ENCODE peak calls at places on chromosomes 13 and 19, in five cellular contexts. One of them, this sample, is unnamed.

GRCh38 chr13:97911311-97912138 is 42.0 kb upstream of the IPO5 start:
- DNase-seq in breast epithelium: no peak
- DNase-seq in HepG2: peak
- DNase-seq in effector memory CD4-positive, alpha-beta T cell: no peak
- DNase-seq in aorta: no peak
- DNase-seq in this sample: no peak

GRCh38 chr13:42041017-42041683 is 7.3 kb upstream of the DGKH start:
- DNase-seq in effector memory CD4-positive, alpha-beta T cell: no peak
- DNase-seq in HepG2: no peak
- DNase-seq in breast epithelium: peak
- DNase-seq in aorta: peak
- DNase-seq in this sample: peak

GRCh38 chr19:10518444-10519361 is 1.5 kb upstream of the S1PR5 start:
- DNase-seq in HepG2: no peak
- DNase-seq in breast epithelium: no peak
- DNase-seq in effector memory CD4-positive, alpha-beta T cell: no peak
- DNase-seq in aorta: no peak
- DNase-seq in this sample: no peak

GRCh38 chr19:11152318-11153062 is 3.1 kb downstream of the SPC24 start:
- DNase-seq in effector memory CD4-positive, alpha-beta T cell: no peak
- DNase-seq in aorta: peak
- DNase-seq in HepG2: no peak
- DNase-seq in breast epithelium: peak
- DNase-seq in this sample: no peak

GRCh38 chr19:11261902-11262839 is at the start of gene DOCK6:
- DNase-seq in effector memory CD4-positive, alpha-beta T cell: no peak
- DNase-seq in breast epithelium: no peak
- DNase-seq in HepG2: no peak
- DNase-seq in aorta: no peak
- DNase-seq in this sample: no peak

GRCh38 chr13:63433546-63434150 is 2018.0 kb upstream of the PCDH20 start:
- DNase-seq in aorta: no peak
- DNase-seq in breast epithelium: no peak
- DNase-seq in HepG2: no peak
- DNase-seq in effector memory CD4-positive, alpha-beta T cell: no peak
- DNase-seq in this sample: no peak

GRCh38 chr19:57637379-57637778 is 4.4 kb downstream of the ZNF211 start:
- DNase-seq in breast epithelium: no peak
- DNase-seq in effector memory CD4-positive, alpha-beta T cell: no peak
- DNase-seq in HepG2: no peak
- DNase-seq in aorta: no peak
- DNase-seq in this sample: no peak

GRCh38 chr13:110874508-110874960 is 40.3 kb downstream of the ANKRD10 start:
- DNase-seq in aorta: peak
- DNase-seq in HepG2: peak
- DNase-seq in breast epithelium: peak
- DNase-seq in effector memory CD4-positive, alpha-beta T cell: peak
- DNase-seq in this sample: peak

GRCh38 chr19:41795031-41795461 is 1.3 kb upstream of the CEACAM3 start:
- DNase-seq in effector memory CD4-positive, alpha-beta T cell: peak
- DNase-seq in breast epithelium: no peak
- DNase-seq in HepG2: peak
- DNase-seq in aorta: peak
- DNase-seq in this sample: no peak

GRCh38 chr19:19021115-19021514 is 12.2 kb downstream of the SUGP2 start:
- DNase-seq in aorta: no peak
- DNase-seq in HepG2: peak
- DNase-seq in effector memory CD4-positive, alpha-beta T cell: no peak
- DNase-seq in breast epithelium: no peak
- DNase-seq in this sample: no peak

GRCh38 chr19:10885241-10886169 is 14.2 kb downstream of the CARM1 start:
- DNase-seq in effector memory CD4-positive, alpha-beta T cell: no peak
- DNase-seq in HepG2: no peak
- DNase-seq in breast epithelium: no peak
- DNase-seq in aorta: no peak
- DNase-seq in this sample: no peak

GRCh38 chr13:27327633-27328032 is 57.0 kb downstream of the RASL11A start:
- DNase-seq in HepG2: no peak
- DNase-seq in aorta: no peak
- DNase-seq in breast epithelium: no peak
- DNase-seq in effector memory CD4-positive, alpha-beta T cell: no peak
- DNase-seq in this sample: no peak

GRCh38 chr13:30159446-30159839 is 147.9 kb downstream of the KATNAL1 start:
- DNase-seq in HepG2: no peak
- DNase-seq in aorta: no peak
- DNase-seq in breast epithelium: no peak
- DNase-seq in effector memory CD4-positive, alpha-beta T cell: no peak
- DNase-seq in this sample: no peak

GRCh38 chr19:5963855-5964254 is 14.1 kb downstream of the RANBP3 start:
- DNase-seq in HepG2: no peak
- DNase-seq in effector memory CD4-positive, alpha-beta T cell: no peak
- DNase-seq in breast epithelium: no peak
- DNase-seq in aorta: peak
- DNase-seq in this sample: no peak

GRCh38 chr13:92739306-92739818 is 487.2 kb upstream of the GPC6 start:
- DNase-seq in effector memory CD4-positive, alpha-beta T cell: no peak
- DNase-seq in HepG2: no peak
- DNase-seq in aorta: no peak
- DNase-seq in breast epithelium: no peak
- DNase-seq in this sample: no peak

GRCh38 chr13:45393941-45394570 is 24.1 kb downstream of the SLC25A30 start:
- DNase-seq in effector memory CD4-positive, alpha-beta T cell: peak
- DNase-seq in breast epithelium: no peak
- DNase-seq in HepG2: peak
- DNase-seq in aorta: no peak
- DNase-seq in this sample: no peak

GRCh38 chr13:20118268-20119140 is 42.3 kb downstream of the GJA3 start:
- DNase-seq in aorta: peak
- DNase-seq in HepG2: no peak
- DNase-seq in effector memory CD4-positive, alpha-beta T cell: peak
- DNase-seq in breast epithelium: no peak
- DNase-seq in this sample: no peak

GRCh38 chr19:35460608-35461007 is 12.6 kb downstream of the FFAR2 start:
- DNase-seq in HepG2: no peak
- DNase-seq in effector memory CD4-positive, alpha-beta T cell: no peak
- DNase-seq in aorta: no peak
- DNase-seq in breast epithelium: no peak
- DNase-seq in this sample: no peak
- H3K27ac ChIP-seq in HepG2: no peak
- H3K27ac ChIP-seq in effector memory CD4-positive, alpha-beta T cell: no peak
- H3K27ac ChIP-seq in aorta: no peak
- H3K27ac ChIP-seq in breast epithelium: no peak
- H3K27ac ChIP-seq in this sample: no peak

GRCh38 chr13:40494932-40495619 is 171.4 kb downstream of the FOXO1 start:
- DNase-seq in breast epithelium: no peak
- DNase-seq in aorta: no peak
- DNase-seq in HepG2: no peak
- DNase-seq in effector memory CD4-positive, alpha-beta T cell: no peak
- DNase-seq in this sample: no peak
- H3K27ac ChIP-seq in breast epithelium: no peak
- H3K27ac ChIP-seq in aorta: no peak
- H3K27ac ChIP-seq in HepG2: no peak
- H3K27ac ChIP-seq in effector memory CD4-positive, alpha-beta T cell: peak
- H3K27ac ChIP-seq in this sample: no peak

DNA sequence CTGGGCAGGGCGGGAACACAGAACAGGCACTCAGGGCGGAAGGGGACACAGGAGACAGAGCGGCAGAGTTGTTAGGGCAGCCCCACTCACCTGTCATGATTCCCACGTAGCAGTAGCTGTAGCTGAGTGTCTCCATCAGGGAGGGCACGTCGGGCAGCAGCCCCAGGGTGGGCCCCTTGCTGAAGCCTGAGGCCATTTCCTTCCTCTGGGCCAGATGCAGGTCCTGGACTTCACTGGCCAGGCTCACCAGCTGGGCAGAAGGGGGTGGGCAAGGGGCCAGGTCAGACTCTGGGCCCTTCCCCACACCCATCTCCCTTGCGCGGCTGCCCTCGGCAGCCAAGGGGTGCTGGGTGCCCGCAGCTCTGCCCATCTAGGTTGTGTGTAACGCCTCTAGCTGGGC is 5.9 kb downstream of the MBOAT7 start:
- DNase-seq in HepG2: no peak
- DNase-seq in aorta: no peak
- DNase-seq in breast epithelium: no peak
- DNase-seq in effector memory CD4-positive, alpha-beta T cell: no peak
- DNase-seq in this sample: no peak
- H3K27ac ChIP-seq in HepG2: no peak
- H3K27ac ChIP-seq in aorta: no peak
- H3K27ac ChIP-seq in breast epithelium: no peak
- H3K27ac ChIP-seq in effector memory CD4-positive, alpha-beta T cell: no peak
- H3K27ac ChIP-seq in this sample: no peak

GRCh38 chr19:48935864-48936263 is 2.4 kb downstream of the DHDH start:
- DNase-seq in aorta: no peak
- DNase-seq in HepG2: no peak
- DNase-seq in breast epithelium: no peak
- DNase-seq in effector memory CD4-positive, alpha-beta T cell: no peak
- DNase-seq in this sample: no peak

GRCh38 chr19:48928164-48929005 is 5.1 kb upstream of the DHDH start:
- DNase-seq in HepG2: no peak
- DNase-seq in aorta: no peak
- DNase-seq in breast epithelium: no peak
- DNase-seq in effector memory CD4-positive, alpha-beta T cell: no peak
- DNase-seq in this sample: no peak

GRCh38 chr19:48938256-48938655 is 4.8 kb downstream of the DHDH start:
- DNase-seq in breast epithelium: no peak
- DNase-seq in aorta: no peak
- DNase-seq in effector memory CD4-positive, alpha-beta T cell: no peak
- DNase-seq in HepG2: no peak
- DNase-seq in this sample: no peak

GRCh38 chr19:48934837-48935236 is 1.3 kb downstream of the DHDH start:
- DNase-seq in HepG2: peak
- DNase-seq in breast epithelium: no peak
- DNase-seq in aorta: no peak
- DNase-seq in effector memory CD4-positive, alpha-beta T cell: no peak
- DNase-seq in this sample: no peak

GRCh38 chr19:48933382-48933932 is at the start of gene DHDH:
- DNase-seq in aorta: peak
- DNase-seq in effector memory CD4-positive, alpha-beta T cell: peak
- DNase-seq in HepG2: peak
- DNase-seq in breast epithelium: peak
- DNase-seq in this sample: peak
- H3K27ac ChIP-seq in aorta: no peak
- H3K27ac ChIP-seq in effector memory CD4-positive, alpha-beta T cell: peak
- H3K27ac ChIP-seq in HepG2: no peak
- H3K27ac ChIP-seq in breast epithelium: peak
- H3K27ac ChIP-seq in this sample: no peak

DNA sequence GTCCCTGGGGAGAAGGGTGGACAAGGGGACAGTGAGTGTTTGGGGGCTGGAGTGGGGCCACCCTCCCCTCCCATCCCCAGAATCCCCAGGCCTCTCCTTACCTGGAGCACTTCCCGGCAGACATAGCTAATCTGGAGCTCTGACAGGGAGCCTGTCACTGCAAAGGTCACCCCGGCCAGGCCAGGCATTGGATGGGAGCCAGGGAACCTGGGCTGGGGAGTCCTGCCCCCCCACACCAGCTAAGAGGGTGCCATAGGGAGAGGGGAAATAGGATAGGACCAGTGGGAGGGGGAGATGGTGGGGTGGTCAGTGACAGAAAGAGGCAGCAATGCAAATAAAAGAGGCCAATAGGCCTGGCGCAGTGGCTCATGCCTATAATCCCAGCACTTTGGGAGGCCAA is 3.5 kb downstream of the MAP4K1 start:
- DNase-seq in effector memory CD4-positive, alpha-beta T cell: no peak
- DNase-seq in aorta: no peak
- DNase-seq in HepG2: no peak
- DNase-seq in breast epithelium: no peak
- DNase-seq in this sample: no peak
- H3K27ac ChIP-seq in effector memory CD4-positive, alpha-beta T cell: no peak
- H3K27ac ChIP-seq in aorta: no peak
- H3K27ac ChIP-seq in HepG2: no peak
- H3K27ac ChIP-seq in breast epithelium: no peak
- H3K27ac ChIP-seq in this sample: no peak

GRCh38 chr19:13905634-13906524 is at the start of the genes BRME1 and CC2D1A:
- DNase-seq in aorta: peak
- DNase-seq in HepG2: peak
- DNase-seq in breast epithelium: peak
- DNase-seq in effector memory CD4-positive, alpha-beta T cell: peak
- DNase-seq in this sample: peak
- H3K27ac ChIP-seq in aorta: no peak
- H3K27ac ChIP-seq in HepG2: peak
- H3K27ac ChIP-seq in breast epithelium: peak
- H3K27ac ChIP-seq in effector memory CD4-positive, alpha-beta T cell: peak
- H3K27ac ChIP-seq in this sample: peak

DNA sequence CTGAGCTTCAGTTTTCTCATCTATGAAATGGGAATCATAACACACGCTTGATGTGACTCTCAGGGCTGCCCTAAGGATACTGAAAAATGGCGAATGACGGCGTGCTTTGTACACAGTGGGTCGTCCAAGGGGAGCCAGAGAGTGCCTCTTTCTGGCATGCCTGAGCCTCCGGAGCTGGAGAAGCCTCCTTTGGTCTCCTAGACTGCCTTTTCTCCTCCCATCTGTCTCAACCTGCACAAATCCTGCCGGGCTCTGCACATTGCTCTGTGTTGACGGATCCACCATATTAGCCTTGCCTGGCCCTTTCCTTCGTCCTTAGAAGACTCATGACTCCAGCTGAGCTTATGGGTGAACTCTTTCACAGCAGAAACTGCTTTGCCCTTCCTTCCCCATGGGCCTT is 220.9 kb downstream of the TSHZ3 start:
- DNase-seq in breast epithelium: no peak
- DNase-seq in aorta: no peak
- DNase-seq in effector memory CD4-positive, alpha-beta T cell: no peak
- DNase-seq in HepG2: no peak
- DNase-seq in this sample: no peak
- H3K27ac ChIP-seq in breast epithelium: no peak
- H3K27ac ChIP-seq in aorta: no peak
- H3K27ac ChIP-seq in effector memory CD4-positive, alpha-beta T cell: no peak
- H3K27ac ChIP-seq in HepG2: no peak
- H3K27ac ChIP-seq in this sample: no peak

GRCh38 chr19:2236285-2237050 is at the start of the genes PLEKHJ1 and SF3A2:
- DNase-seq in effector memory CD4-positive, alpha-beta T cell: peak
- DNase-seq in HepG2: peak
- DNase-seq in aorta: peak
- DNase-seq in breast epithelium: peak
- DNase-seq in this sample: peak

GRCh38 chr19:2237051-2237868 is 636 bp downstream of the SF3A2 start:
- DNase-seq in aorta: no peak
- DNase-seq in effector memory CD4-positive, alpha-beta T cell: no peak
- DNase-seq in HepG2: no peak
- DNase-seq in breast epithelium: no peak
- DNase-seq in this sample: no peak

GRCh38 chr19:2239173-2239572 is 2.5 kb downstream of the SF3A2 start:
- DNase-seq in HepG2: no peak
- DNase-seq in aorta: no peak
- DNase-seq in breast epithelium: no peak
- DNase-seq in effector memory CD4-positive, alpha-beta T cell: no peak
- DNase-seq in this sample: no peak

GRCh38 chr19:2235396-2236284 is 489 bp downstream of the PLEKHJ1 start:
- DNase-seq in HepG2: peak
- DNase-seq in breast epithelium: no peak
- DNase-seq in aorta: no peak
- DNase-seq in effector memory CD4-positive, alpha-beta T cell: no peak
- DNase-seq in this sample: peak

DNA sequence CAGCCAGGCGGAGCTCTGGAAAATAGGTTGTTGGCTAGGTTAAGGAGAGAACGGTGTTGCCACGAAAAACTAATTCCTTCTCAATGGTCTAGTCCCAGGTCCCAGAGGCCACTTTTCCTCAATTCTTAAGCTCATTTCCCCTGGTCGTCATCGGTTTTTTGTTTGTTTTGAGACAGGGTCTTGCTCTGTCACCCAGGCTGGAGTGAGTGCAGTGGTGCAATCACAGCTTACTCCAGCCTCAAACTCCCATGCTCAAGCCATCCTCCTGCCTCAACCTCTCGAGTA is 1.2 kb downstream of the SF3A2 start:
- DNase-seq in HepG2: no peak
- DNase-seq in aorta: no peak
- DNase-seq in breast epithelium: no peak
- DNase-seq in effector memory CD4-positive, alpha-beta T cell: no peak
- DNase-seq in this sample: no peak
- H3K27ac ChIP-seq in HepG2: peak
- H3K27ac ChIP-seq in aorta: no peak
- H3K27ac ChIP-seq in breast epithelium: peak
- H3K27ac ChIP-seq in effector memory CD4-positive, alpha-beta T cell: peak
- H3K27ac ChIP-seq in this sample: no peak